ENCODE peak calls at places on chromosomes 13 and 19, in four cellular contexts. V is H1, W is HepG2, X is K562. P is an unnamed sample.

GRCh38 chr13:114090476-114090875 is 41.9 kb downstream of the RASA3 start:
- DNase-seq in V (no peak), W (no peak), X (no peak), P (no peak)

GRCh38 chr19:4322942-4323665 is 15.5 kb downstream of the STAP2 start:
- DNase-seq in V (no peak), W (no peak), X (no peak), P (no peak)

GRCh38 chr13:66933994-66934393 is 296.1 kb downstream of the PCDH9 start:
- DNase-seq in V (no peak), W (no peak), X (peak), P (no peak)

GRCh38 chr19:43372462-43372861 is 19.0 kb downstream of the CD177 start:
- DNase-seq in V (no peak), W (no peak), X (no peak), P (no peak)

GRCh38 chr13:35472308-35473008 is 4.0 kb downstream of the MAB21L1 start:
- DNase-seq in V (no peak), W (no peak), X (no peak), P (no peak)

GRCh38 chr19:44608391-44608821 is 5.0 kb upstream of the IGSF23 start:
- DNase-seq in V (no peak), W (no peak), X (no peak), P (no peak)

GRCh38 chr19:44603201-44603945 is 10.0 kb upstream of the IGSF23 start:
- DNase-seq in V (no peak), W (no peak), X (no peak), P (no peak)

GRCh38 chr13:24215732-24216131 is 55.2 kb downstream of the SPATA13 start:
- DNase-seq in V (no peak), W (no peak), X (no peak), P (no peak)

GRCh38 chr19:32318884-32319520 is 26.4 kb upstream of the ZNF507 start:
- DNase-seq in V (peak), W (no peak), X (peak), P (no peak)

GRCh38 chr13:99144306-99144705 is 56.3 kb upstream of the UBAC2 start:
- DNase-seq in V (no peak), W (no peak), X (no peak), P (no peak)

GRCh38 chr19:30388819-30389218 is 16.6 kb downstream of the ZNF536 start:
- DNase-seq in V (peak), W (no peak), X (no peak), P (no peak)

GRCh38 chr13:75399168-75399878 is 82.6 kb downstream of the TBC1D4 start:
- DNase-seq in V (no peak), W (no peak), X (no peak), P (no peak)

GRCh38 chr19:6068711-6069110 is 41.6 kb downstream of the RFX2 start:
- DNase-seq in V (no peak), W (no peak), X (peak), P (no peak)

GRCh38 chr13:114049026-114049425 is 75.2 kb upstream of the C13orf46 start:
- DNase-seq in V (no peak), W (no peak), X (no peak), P (peak)

GRCh38 chr13:46469064-46469463 is 82.0 kb upstream of the RUBCNL start:
- DNase-seq in V (no peak), W (no peak), X (no peak), P (no peak)

GRCh38 chr13:69553976-69554375 is 553.6 kb upstream of the ATXN8OS start:
- DNase-seq in V (no peak), W (no peak), X (no peak), P (no peak)

GRCh38 chr19:42325896-42326771 is 699 bp downstream of the MEGF8 start:
- DNase-seq in V (no peak), W (no peak), X (no peak), P (no peak)

GRCh38 chr13:53782400-53783030 is 753.9 kb downstream of the OLFM4 start:
- DNase-seq in V (peak), W (peak), X (peak), P (no peak)

GRCh38 chr19:39966617-39967016 is 4.3 kb upstream of the PSMC4 start:
- DNase-seq in V (no peak), W (no peak), X (no peak), P (no peak)

GRCh38 chr19:3046621-3047306 is 15.5 kb downstream of the TLE5 start:
- DNase-seq in V (peak), W (no peak), X (peak), P (no peak)

GRCh38 chr13:66264976-66265375 is 965.2 kb downstream of the PCDH9 start:
- DNase-seq in V (no peak), W (no peak), X (no peak), P (no peak)

GRCh38 chr19:2867025-2867991 is at the start of gene ZNF556:
- DNase-seq in V (no peak), W (peak), X (peak), P (peak)

GRCh38 chr13:33394294-33394932 is 108.9 kb upstream of the STARD13 start:
- DNase-seq in V (no peak), W (no peak), X (no peak), P (no peak)

GRCh38 chr13:91270031-91270430 is 77.5 kb upstream of the MIR17HG start:
- DNase-seq in V (no peak), W (no peak), X (no peak), P (no peak)

GRCh38 chr19:13917888-13918406 is 11.9 kb downstream of the CC2D1A start:
- DNase-seq in V (no peak), W (no peak), X (no peak), P (no peak)
- TF ChIP-seq POLR2AphosphoS5 in V (no peak), W (no peak), X (no peak), P (no peak)

DNA sequence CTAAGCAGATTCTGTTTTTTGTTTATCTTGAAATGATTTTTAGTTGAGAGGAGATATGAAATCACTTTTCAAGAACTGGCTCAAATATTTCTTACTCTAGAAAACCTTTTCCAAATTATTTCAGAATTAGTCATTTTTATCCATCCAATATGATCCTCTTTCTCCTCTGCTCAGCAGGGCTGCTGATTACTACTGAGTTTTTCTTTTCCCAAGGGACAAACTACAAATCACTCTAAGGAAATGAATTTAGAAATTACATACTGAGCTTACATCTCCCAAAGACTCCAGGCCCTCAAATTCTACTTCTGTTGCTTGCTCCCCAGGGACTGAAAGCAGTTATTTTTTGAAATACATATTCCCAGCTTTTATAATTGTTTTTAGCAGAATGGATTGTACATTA is 87.4 kb upstream of the UFM1 start:
- DNase-seq in V (no peak), W (no peak), X (no peak), P (no peak)
- TF ChIP-seq POLR2A in V (no peak), W (no peak), X (no peak), P (no peak)

GRCh38 chr13:38819053-38819452 is 132.2 kb downstream of the FREM2 start:
- DNase-seq in V (no peak), W (no peak), X (no peak), P (no peak)
- TF ChIP-seq TAF1 in V (no peak), W (no peak), X (no peak), P (no peak)

GRCh38 chr13:48975926-48976676 is 389 bp downstream of the FNDC3A start:
- DNase-seq in V (peak), W (peak), X (peak), P (peak)
- TF ChIP-seq POLR2AphosphoS5 in V (peak), W (no peak), X (peak), P (peak)

GRCh38 chr19:57563547-57563946 is 3.9 kb upstream of the ZNF550 start:
- DNase-seq in V (no peak), W (no peak), X (no peak), P (no peak)

GRCh38 chr19:57560049-57560491 is 407 bp upstream of the ZNF550 start:
- DNase-seq in V (no peak), W (no peak), X (no peak), P (no peak)

GRCh38 chr19:57558525-57558924 is 1.1 kb downstream of the ZNF550 start:
- DNase-seq in V (no peak), W (peak), X (peak), P (no peak)

GRCh38 chr19:57559008-57559403 is 657 bp downstream of the ZNF550 start:
- DNase-seq in V (no peak), W (peak), X (peak), P (peak)

GRCh38 chr19:57559404-57560025 is at the start of gene ZNF550:
- DNase-seq in V (peak), W (peak), X (peak), P (peak)
- TF ChIP-seq POLR2A in V (no peak), W (peak), X (peak), P (peak)

GRCh38 chr19:51108805-51109146 is 567 bp upstream of the CTU1 start:
- DNase-seq in V (no peak), W (no peak), X (no peak), P (no peak)

GRCh38 chr19:51110666-51110971 is 2.4 kb upstream of the CTU1 start:
- DNase-seq in V (no peak), W (no peak), X (no peak), P (no peak)

GRCh38 chr19:51103811-51104470 is 4.3 kb downstream of the CTU1 start:
- DNase-seq in V (no peak), W (no peak), X (no peak), P (no peak)

GRCh38 chr19:51108066-51108804 is at the start of gene CTU1:
- DNase-seq in V (peak), W (peak), X (peak), P (peak)

GRCh38 chr19:51107406-51108065 is 673 bp downstream of the CTU1 start:
- DNase-seq in V (no peak), W (peak), X (peak), P (no peak)
- TF ChIP-seq TAF1 in V (no peak), W (no peak), X (no peak), P (no peak)

DNA sequence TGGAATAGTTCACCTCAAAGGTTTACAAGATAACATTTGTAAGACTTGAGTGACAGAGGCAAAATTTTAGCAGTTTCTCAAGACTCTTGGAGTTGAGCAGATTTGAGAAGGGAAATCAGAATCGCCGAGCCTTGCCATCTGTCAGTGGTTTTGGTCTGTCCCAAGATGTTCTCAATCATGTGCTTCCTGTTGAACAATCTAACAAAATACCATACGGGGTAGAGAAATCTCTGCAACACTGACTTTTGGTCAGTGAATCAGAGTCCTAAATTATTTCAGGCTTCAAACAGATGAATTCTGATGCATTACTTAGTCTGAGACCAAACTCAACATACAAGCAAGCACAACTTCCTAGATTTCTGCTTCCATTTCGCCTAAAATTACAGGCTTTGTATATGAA is 3.8 kb downstream of the KCTD12 start:
- DNase-seq in V (no peak), W (no peak), X (no peak), P (no peak)
- TF ChIP-seq POLR2AphosphoS5 in V (no peak), W (no peak), X (no peak), P (no peak)

DNA sequence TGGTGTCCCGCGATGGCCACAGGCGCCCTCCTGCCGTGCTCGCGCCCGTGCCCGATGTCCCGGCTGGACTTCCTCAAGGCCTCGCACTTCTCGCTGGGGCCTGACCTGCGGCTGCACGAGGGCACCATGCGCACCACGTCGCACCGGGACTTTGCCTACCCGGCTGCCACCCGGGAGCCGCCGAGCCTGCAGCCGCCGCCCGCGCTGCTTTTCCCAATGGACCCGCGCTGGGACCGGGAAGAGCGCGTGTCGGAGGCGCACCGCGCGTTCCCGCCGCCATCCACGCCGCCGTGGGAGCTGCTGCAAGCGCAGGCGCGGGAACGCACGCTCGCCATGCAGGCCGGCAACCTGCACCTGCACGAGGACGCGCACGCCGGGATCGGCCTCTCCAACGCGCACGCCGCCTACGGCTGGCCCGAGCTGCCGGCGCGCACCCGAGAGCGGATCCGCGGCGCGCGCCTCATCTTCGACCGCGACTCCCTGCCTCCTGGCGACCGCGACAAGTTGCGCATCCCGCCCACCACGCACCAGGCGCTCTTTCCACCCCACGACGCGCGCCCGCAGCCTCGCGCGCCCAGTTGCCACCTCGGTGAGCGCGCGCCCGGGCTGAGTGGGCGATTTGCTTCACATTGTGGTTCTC is 12.1 kb upstream of the PEX11G start:
- DNase-seq in V (peak), W (peak), X (peak), P (no peak)
- TF ChIP-seq POLR2A in V (no peak), W (no peak), X (no peak), P (no peak)

DNA sequence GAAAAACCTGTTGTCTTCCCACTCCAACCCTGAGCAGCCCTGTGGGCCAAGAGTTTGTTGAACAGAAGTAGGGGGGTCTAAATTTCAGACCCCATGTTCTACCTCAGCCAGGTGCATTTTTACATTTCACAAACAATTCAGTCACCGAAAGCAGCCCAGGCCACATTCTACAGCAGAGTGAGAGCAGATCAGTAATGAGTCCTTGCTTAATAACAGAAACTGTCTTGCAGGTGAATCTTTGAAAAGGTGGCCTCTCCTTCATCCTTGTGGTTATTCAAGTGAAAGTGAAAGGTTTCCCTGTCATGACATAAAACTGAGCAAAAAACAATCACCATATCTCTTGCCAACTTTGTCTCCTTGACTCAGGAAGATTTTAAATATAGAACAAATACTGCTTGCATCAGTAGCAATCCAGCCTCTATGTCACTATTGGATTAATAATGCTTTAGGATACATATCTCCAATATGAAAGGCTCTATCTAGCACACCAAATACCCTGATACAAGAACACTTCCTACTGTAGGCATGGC is 670.2 kb downstream of the DIAPH3 start:
- DNase-seq in V (no peak), W (no peak), X (no peak), P (no peak)
- TF ChIP-seq TAF1 in V (no peak), W (no peak), X (no peak), P (no peak)

GRCh38 chr19:38922482-38922881 is 8.1 kb downstream of the SARS2 start:
- DNase-seq in V (no peak), W (no peak), X (no peak), P (no peak)
- TF ChIP-seq POLR2AphosphoS5 in V (no peak), W (no peak), X (no peak), P (no peak)

P was measured in GM12892.